ENCODE peak calls at places on chromosome 5, in five cellular contexts. E is sigmoid colon; J is stimulated activated CD4-positive, alpha-beta T cell treated with anti-CD3 and anti-CD28 coated beads, Interleukin-15, amount 100 ng/mL, for 1 hour; P is RKO; C is endothelial cell of umbilical vein. M is an unnamed sample.

GRCh38 chr5:31833005-31833404 is 194.1 kb downstream of the PDZD2 start:
- DNase-seq in J (no peak), C (no peak), P (no peak), E (no peak), M (no peak)

GRCh38 chr5:126676195-126676624 is 75.5 kb downstream of the PHAX start:
- DNase-seq in J (peak; percentile 34), C (peak; percentile 56), P (peak; percentile 63), E (peak; percentile 70), M (no peak)

GRCh38 chr5:176692835-176693476 is 45.7 kb downstream of the TSPAN17 start:
- DNase-seq in J (no peak), P (no peak), C (no peak), E (no peak), M (no peak)

GRCh38 chr5:136079195-136079985 is 50.6 kb downstream of the TGFBI start:
- DNase-seq in J (no peak), C (peak; percentile 49), E (no peak), P (no peak), M (no peak)

GRCh38 chr5:158727771-158728311 is 371.9 kb downstream of the EBF1 start:
- DNase-seq in E (peak; percentile 85), J (no peak), C (peak; percentile 9), P (no peak), M (no peak)

GRCh38 chr5:151288180-151288579 is 15.4 kb downstream of the SLC36A3 start:
- DNase-seq in C (no peak), J (no peak), P (no peak), E (no peak), M (no peak)

GRCh38 chr5:83401122-83401620 is 70.4 kb upstream of the VCAN start:
- DNase-seq in J (no peak), E (no peak), C (no peak), P (no peak), M (no peak)

GRCh38 chr5:52856564-52856963 is 68.8 kb downstream of the ITGA1 start:
- DNase-seq in E (no peak), P (peak; percentile 14), J (no peak), C (no peak), M (no peak)

GRCh38 chr5:154179846-154180710 is 10.5 kb upstream of the GALNT10 start:
- DNase-seq in E (peak; percentile 71), P (peak; percentile 79), J (no peak), C (peak; percentile 64), M (no peak)

GRCh38 chr5:166677891-166678290 is 1613.6 kb upstream of the WWC1 start:
- DNase-seq in P (no peak), J (no peak), E (no peak), C (no peak), M (no peak)

GRCh38 chr5:107361945-107362344 is 308.8 kb downstream of the EFNA5 start:
- DNase-seq in C (no peak), J (no peak), E (peak; percentile 77), P (no peak), M (no peak)

GRCh38 chr5:31452314-31452713 is 79.6 kb downstream of the DROSHA start:
- DNase-seq in E (no peak), P (no peak), C (no peak), J (no peak), M (no peak)

GRCh38 chr5:109992264-109992915 is 302.7 kb downstream of the MAN2A1 start:
- DNase-seq in E (no peak), C (no peak), J (no peak), P (no peak), M (no peak)

GRCh38 chr5:30932611-30933010 is 260.9 kb upstream of the CDH6 start:
- DNase-seq in P (no peak), C (no peak), E (no peak), J (no peak), M (no peak)

GRCh38 chr5:92917044-92917443 is 664.0 kb downstream of the NR2F1-AS1 start:
- DNase-seq in C (no peak), P (no peak), J (no peak), E (no peak), M (no peak)

GRCh38 chr5:3741372-3741770 is 145.7 kb downstream of the IRX1 start:
- DNase-seq in C (no peak), E (no peak), P (no peak), J (no peak), M (no peak)

GRCh38 chr5:10617103-10617502 is 53.2 kb downstream of the ANKRD33B start:
- DNase-seq in C (no peak), E (no peak), J (no peak), P (no peak), M (no peak)

GRCh38 chr5:123512631-123513461 is 869 bp downstream of the CSNK1G3 start:
- DNase-seq in P (peak; percentile 67), J (no peak), E (peak; percentile 71), C (peak; percentile 53), M (no peak)

GRCh38 chr5:143554918-143555477 is 151.5 kb upstream of the NR3C1 start:
- DNase-seq in J (no peak), P (no peak), E (no peak), C (no peak), M (no peak)

GRCh38 chr5:180603076-180603591 is 11.8 kb upstream of the SCGB3A1 start:
- DNase-seq in J (no peak), E (peak; percentile 57), C (no peak), P (no peak), M (no peak)

GRCh38 chr5:150322202-150322601 is 19.5 kb upstream of the ARSI start:
- DNase-seq in E (no peak), J (no peak), P (peak; percentile 19), C (peak; percentile 18), M (no peak)

GRCh38 chr5:3362606-3362910 is 233.1 kb upstream of the IRX1 start:
- DNase-seq in E (peak; percentile 5), J (no peak), P (no peak), C (no peak), M (no peak)

GRCh38 chr5:125093776-125094175 is 347.3 kb upstream of the ZNF608 start:
- DNase-seq in C (peak; percentile 90), P (peak; percentile 69), J (no peak), E (no peak), M (no peak)

GRCh38 chr5:140588311-140589070 is 23.9 kb downstream of the SLC35A4 start:
- DNase-seq in E (no peak), C (peak; percentile 61), J (no peak), P (no peak), M (no peak)

GRCh38 chr5:128842241-128842640 is 123.0 kb upstream of the SLC27A6 start:
- DNase-seq in E (no peak), P (no peak), C (peak; percentile 36), J (no peak), M (no peak)

GRCh38 chr5:180352116-180352975 is 790 bp downstream of the GFPT2 start:
- DNase-seq in J (no peak), E (peak; percentile 83), P (no peak), C (no peak), M (no peak)

GRCh38 chr5:54804086-54804485 is 181.3 kb downstream of the ESM1 start:
- DNase-seq in C (no peak), E (no peak), J (no peak), P (no peak), M (no peak)

GRCh38 chr5:171207256-171207866 is 101.7 kb upstream of the TLX3 start:
- DNase-seq in P (peak; percentile 63), C (peak; percentile 72), J (no peak), E (no peak), M (no peak)

GRCh38 chr5:64163135-64163534 is 2.5 kb upstream of the RNF180 start:
- DNase-seq in P (no peak), J (no peak), C (no peak), E (no peak), M (no peak)

GRCh38 chr5:132094393-132095076 is 20.9 kb downstream of the CSF2 start:
- DNase-seq in P (peak; percentile 12), E (no peak), J (no peak), C (peak; percentile 60), M (no peak)

GRCh38 chr5:39214912-39215709 is 4.3 kb downstream of the FYB1 start:
- DNase-seq in C (no peak), J (no peak), E (no peak), P (no peak), M (no peak)

GRCh38 chr5:61590473-61590872 is 258.4 kb downstream of the ZSWIM6 start:
- DNase-seq in E (no peak), P (no peak), C (no peak), J (no peak), M (no peak)

GRCh38 chr5:89425062-89425461 is 542.1 kb upstream of the MEF2C start:
- DNase-seq in J (no peak), E (no peak), P (no peak), C (no peak), M (no peak)

GRCh38 chr5:149455889-149456409 is 76.9 kb upstream of the IL17B start:
- DNase-seq in C (no peak), P (no peak), E (peak; percentile 80), J (no peak), M (no peak)

GRCh38 chr5:180233729-180234128 is 24.7 kb upstream of the RASGEF1C start:
- DNase-seq in J (no peak), C (no peak), P (no peak), E (no peak), M (no peak)

GRCh38 chr5:61450170-61450815 is 118.2 kb downstream of the ZSWIM6 start:
- DNase-seq in E (no peak), J (no peak), C (peak; percentile 88), P (peak; percentile 24), M (peak; percentile 13)

GRCh38 chr5:134509308-134510040 is 16.0 kb upstream of the JADE2 start:
- DNase-seq in J (no peak), C (no peak), P (no peak), E (peak; percentile 26), M (no peak)

M was measured in amygdala.